ENCODE peak calls at places on chromosome 13, in five cellular contexts. One of them, this sample, is unnamed.
A peak's percentile ranks its signal among the peaks of the same experiment; 100 is the strongest.

GRCh38 chr13:40986328-40986856 is 32.7 kb downstream of the ELF1 start:
- DNase-seq in GM23338: no peak
- DNase-seq in substantia nigra: no peak
- DNase-seq in A673: peak; percentile 32
- DNase-seq in lower lobe of right lung: no peak
- DNase-seq in this sample: no peak

GRCh38 chr13:75308222-75308621 is 173.7 kb downstream of the TBC1D4 start:
- DNase-seq in A673: no peak
- DNase-seq in GM23338: no peak
- DNase-seq in lower lobe of right lung: no peak
- DNase-seq in substantia nigra: no peak
- DNase-seq in this sample: no peak

GRCh38 chr13:77579971-77580370 is 44.5 kb downstream of the SCEL start:
- DNase-seq in lower lobe of right lung: no peak
- DNase-seq in A673: no peak
- DNase-seq in substantia nigra: no peak
- DNase-seq in GM23338: no peak
- DNase-seq in this sample: no peak

GRCh38 chr13:60873116-60873515 is 476.1 kb downstream of the TDRD3 start:
- DNase-seq in A673: no peak
- DNase-seq in lower lobe of right lung: no peak
- DNase-seq in substantia nigra: no peak
- DNase-seq in GM23338: no peak
- DNase-seq in this sample: no peak

GRCh38 chr13:99041788-99042187 is 63.9 kb upstream of the DOCK9 start:
- DNase-seq in substantia nigra: no peak
- DNase-seq in lower lobe of right lung: no peak
- DNase-seq in GM23338: no peak
- DNase-seq in A673: no peak
- DNase-seq in this sample: no peak

GRCh38 chr13:102690883-102691282 is 4.0 kb downstream of the METTL21C start:
- DNase-seq in GM23338: no peak
- DNase-seq in A673: no peak
- DNase-seq in lower lobe of right lung: no peak
- DNase-seq in substantia nigra: no peak
- DNase-seq in this sample: no peak

GRCh38 chr13:86870388-86870966 is 800.7 kb upstream of the SLITRK5 start:
- DNase-seq in GM23338: peak; percentile 32
- DNase-seq in substantia nigra: no peak
- DNase-seq in lower lobe of right lung: no peak
- DNase-seq in A673: peak; percentile 37
- DNase-seq in this sample: peak; percentile 1

GRCh38 chr13:103403148-103403740 is 337.0 kb upstream of the SLC10A2 start:
- DNase-seq in A673: no peak
- DNase-seq in lower lobe of right lung: no peak
- DNase-seq in GM23338: no peak
- DNase-seq in substantia nigra: no peak
- DNase-seq in this sample: peak; percentile 62

GRCh38 chr13:42990147-42990990 is 1.7 kb downstream of the EPSTI1 start:
- DNase-seq in lower lobe of right lung: no peak
- DNase-seq in GM23338: no peak
- DNase-seq in A673: no peak
- DNase-seq in substantia nigra: no peak
- DNase-seq in this sample: peak; percentile 62

GRCh38 chr13:43071824-43072223 is 48.4 kb downstream of the DNAJC15 start:
- DNase-seq in substantia nigra: no peak
- DNase-seq in A673: no peak
- DNase-seq in lower lobe of right lung: no peak
- DNase-seq in GM23338: peak; percentile 70
- DNase-seq in this sample: no peak

GRCh38 chr13:40632915-40633314 is 33.5 kb downstream of the FOXO1 start:
- DNase-seq in substantia nigra: no peak
- DNase-seq in GM23338: no peak
- DNase-seq in lower lobe of right lung: no peak
- DNase-seq in A673: no peak
- DNase-seq in this sample: no peak

GRCh38 chr13:91232716-91233115 is 114.8 kb upstream of the MIR17HG start:
- DNase-seq in A673: no peak
- DNase-seq in lower lobe of right lung: no peak
- DNase-seq in GM23338: no peak
- DNase-seq in substantia nigra: no peak
- DNase-seq in this sample: no peak

GRCh38 chr13:72849571-72849970 is 67.6 kb downstream of the PIBF1 start:
- DNase-seq in A673: no peak
- DNase-seq in substantia nigra: no peak
- DNase-seq in GM23338: no peak
- DNase-seq in lower lobe of right lung: no peak
- DNase-seq in this sample: peak; percentile 16

GRCh38 chr13:49502954-49503353 is 7.2 kb downstream of the PHF11 start:
- DNase-seq in lower lobe of right lung: no peak
- DNase-seq in GM23338: no peak
- DNase-seq in substantia nigra: no peak
- DNase-seq in A673: no peak
- DNase-seq in this sample: no peak

GRCh38 chr13:83881917-83882625 is at the start of gene SLITRK1:
- DNase-seq in lower lobe of right lung: peak; percentile 47
- DNase-seq in GM23338: peak; percentile 96
- DNase-seq in A673: peak; percentile 82
- DNase-seq in substantia nigra: peak; percentile 75
- DNase-seq in this sample: no peak

GRCh38 chr13:60019119-60019993 is 144.4 kb downstream of the DIAPH3 start:
- DNase-seq in GM23338: peak; percentile 16
- DNase-seq in A673: peak; percentile 83
- DNase-seq in lower lobe of right lung: no peak
- DNase-seq in substantia nigra: no peak
- DNase-seq in this sample: peak; percentile 78

GRCh38 chr13:96238861-96239260 is 149.0 kb downstream of the HS6ST3 start:
- DNase-seq in A673: no peak
- DNase-seq in lower lobe of right lung: no peak
- DNase-seq in GM23338: no peak
- DNase-seq in substantia nigra: no peak
- DNase-seq in this sample: no peak

GRCh38 chr13:33017410-33017929 is 1.2 kb downstream of the KL start:
- DNase-seq in substantia nigra: no peak
- DNase-seq in A673: peak; percentile 50
- DNase-seq in lower lobe of right lung: peak; percentile 55
- DNase-seq in GM23338: peak; percentile 66
- DNase-seq in this sample: peak; percentile 79

GRCh38 chr13:33015791-33016323 is 366 bp upstream of the KL start:
- DNase-seq in GM23338: peak; percentile 58
- DNase-seq in substantia nigra: no peak
- DNase-seq in lower lobe of right lung: peak; percentile 51
- DNase-seq in A673: no peak
- DNase-seq in this sample: peak; percentile 67

GRCh38 chr13:33015275-33015674 is 948 bp upstream of the KL start:
- DNase-seq in A673: no peak
- DNase-seq in substantia nigra: no peak
- DNase-seq in GM23338: peak; percentile 50
- DNase-seq in lower lobe of right lung: no peak
- DNase-seq in this sample: no peak

GRCh38 chr13:33018886-33019285 is 2.7 kb downstream of the KL start:
- DNase-seq in substantia nigra: no peak
- DNase-seq in GM23338: no peak
- DNase-seq in lower lobe of right lung: no peak
- DNase-seq in A673: no peak
- DNase-seq in this sample: no peak

GRCh38 chr13:33016414-33017409 is at the start of gene KL:
- DNase-seq in A673: peak; percentile 39
- DNase-seq in GM23338: peak; percentile 63
- DNase-seq in lower lobe of right lung: peak; percentile 74
- DNase-seq in substantia nigra: no peak
- DNase-seq in this sample: peak; percentile 19
- H3K27ac ChIP-seq in A673: no peak within 1 kb of the TSS
- H3K27ac ChIP-seq in GM23338: no peak within 1 kb of the TSS
- H3K27ac ChIP-seq in lower lobe of right lung: peak within 1 kb of the TSS; percentile 91
- H3K27ac ChIP-seq in substantia nigra: no peak within 1 kb of the TSS
- H3K27ac ChIP-seq in this sample: peak within 1 kb of the TSS; percentile 79

GRCh38 chr13:81425286-81425685 is 1084.4 kb upstream of the SPRY2 start:
- DNase-seq in A673: no peak
- DNase-seq in substantia nigra: no peak
- DNase-seq in lower lobe of right lung: no peak
- DNase-seq in GM23338: no peak
- DNase-seq in this sample: no peak
- H3K27ac ChIP-seq in A673: no peak overlapping the region
- H3K27ac ChIP-seq in substantia nigra: no peak overlapping the region
- H3K27ac ChIP-seq in lower lobe of right lung: no peak overlapping the region
- H3K27ac ChIP-seq in GM23338: no peak overlapping the region
- H3K27ac ChIP-seq in this sample: no peak overlapping the region

GRCh38 chr13:46654956-46655726 is 102.2 kb downstream of the LRCH1 start:
- DNase-seq in substantia nigra: no peak
- DNase-seq in A673: peak; percentile 86
- DNase-seq in GM23338: no peak
- DNase-seq in lower lobe of right lung: no peak
- DNase-seq in this sample: peak; percentile 60
- H3K27ac ChIP-seq in substantia nigra: no peak overlapping the region
- H3K27ac ChIP-seq in A673: peak overlapping the region; percentile 88
- H3K27ac ChIP-seq in GM23338: no peak overlapping the region
- H3K27ac ChIP-seq in lower lobe of right lung: peak overlapping the region; percentile 58
- H3K27ac ChIP-seq in this sample: peak overlapping the region; percentile 78

GRCh38 chr13:109699628-109700071 is 86.7 kb downstream of the IRS2 start:
- DNase-seq in GM23338: peak; percentile 70
- DNase-seq in A673: peak; percentile 27
- DNase-seq in substantia nigra: no peak
- DNase-seq in lower lobe of right lung: no peak
- DNase-seq in this sample: peak; percentile 25
- H3K27ac ChIP-seq in GM23338: no peak overlapping the region
- H3K27ac ChIP-seq in A673: peak overlapping the region; percentile 28
- H3K27ac ChIP-seq in substantia nigra: peak overlapping the region; percentile 6
- H3K27ac ChIP-seq in lower lobe of right lung: no peak overlapping the region
- H3K27ac ChIP-seq in this sample: peak overlapping the region; percentile 50

GRCh38 chr13:113401452-113402415 is 37.8 kb upstream of the GRTP1 start:
- DNase-seq in A673: no peak
- DNase-seq in lower lobe of right lung: peak; percentile 42
- DNase-seq in GM23338: no peak
- DNase-seq in substantia nigra: no peak
- DNase-seq in this sample: no peak
- H3K27ac ChIP-seq in A673: no peak overlapping the region
- H3K27ac ChIP-seq in lower lobe of right lung: no peak overlapping the region
- H3K27ac ChIP-seq in GM23338: no peak overlapping the region
- H3K27ac ChIP-seq in substantia nigra: no peak overlapping the region
- H3K27ac ChIP-seq in this sample: no peak overlapping the region

DNA sequence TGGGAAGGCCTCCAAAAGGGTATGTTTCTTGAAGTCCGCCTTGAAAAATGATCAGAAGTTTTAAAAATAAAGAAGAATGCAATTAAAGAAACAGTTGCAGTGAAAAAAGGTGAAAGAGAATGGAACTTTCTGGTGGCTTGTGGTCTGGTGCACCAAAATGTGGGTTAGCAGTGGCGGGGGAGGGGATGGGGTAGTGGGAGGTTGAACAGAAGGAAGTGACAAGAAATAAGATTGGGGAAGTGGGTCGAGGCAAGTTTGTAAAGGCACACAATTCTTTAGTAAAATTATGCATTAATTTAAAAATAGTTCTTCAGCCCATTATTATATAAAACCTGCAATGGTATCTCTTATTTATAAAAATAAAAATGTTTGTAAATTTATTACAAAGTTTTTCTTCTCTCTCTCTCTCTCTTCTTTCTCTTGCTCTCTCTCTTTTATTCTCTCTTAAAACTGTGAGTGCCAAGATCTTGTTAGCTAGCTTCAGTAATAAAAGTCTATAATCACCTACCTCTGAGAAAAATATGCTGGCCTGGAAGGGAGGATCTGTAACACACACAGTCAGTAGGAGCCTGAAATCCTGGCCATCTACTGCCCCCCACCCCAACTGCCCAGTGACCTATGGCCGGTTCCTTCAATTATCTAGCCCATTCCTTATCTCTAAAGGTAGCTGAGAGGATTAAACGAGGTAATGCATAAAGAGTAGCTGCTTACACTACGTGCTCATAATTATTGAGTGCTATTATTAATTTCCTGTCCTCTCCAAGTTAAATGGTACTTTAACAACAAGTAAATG is 2.2 kb downstream of the LCP1 start:
- DNase-seq in substantia nigra: no peak
- DNase-seq in A673: no peak
- DNase-seq in GM23338: no peak
- DNase-seq in lower lobe of right lung: peak; percentile 75
- DNase-seq in this sample: peak; percentile 43
- H3K27ac ChIP-seq in substantia nigra: peak overlapping the region; percentile 0
- H3K27ac ChIP-seq in A673: no peak overlapping the region
- H3K27ac ChIP-seq in GM23338: no peak overlapping the region
- H3K27ac ChIP-seq in lower lobe of right lung: peak overlapping the region; percentile 75
- H3K27ac ChIP-seq in this sample: peak overlapping the region; percentile 82

This sample was measured in small intestine.